ENCODE peak calls at places on chromosome 13, in seven cellular contexts. S, Q, P, U, E, I and W are unnamed samples.

GRCh38 chr13:92833071-92833470 is 393.5 kb upstream of the GPC6 start:
- DNase-seq in S (no peak), Q (no peak), P (no peak), U (no peak), E (no peak), I (no peak), W (no peak)

GRCh38 chr13:27966641-27967202 is 2.4 kb downstream of the CDX2 start:
- DNase-seq in S (no peak), Q (no peak), P (no peak), U (no peak), E (no peak), I (no peak), W (no peak)

GRCh38 chr13:62168891-62169290 is 753.2 kb upstream of the PCDH20 start:
- DNase-seq in S (no peak), Q (no peak), P (no peak), U (no peak), E (no peak), I (no peak), W (no peak)

GRCh38 chr13:25085125-25085742 is 10.7 kb upstream of the PABPC3 start:
- DNase-seq in S (no peak), Q (no peak), P (no peak), U (peak), E (peak), I (peak), W (peak)

GRCh38 chr13:98810746-98811145 is 58.3 kb upstream of the SLC15A1 start:
- DNase-seq in S (no peak), Q (no peak), P (no peak), U (no peak), E (no peak), I (no peak), W (no peak)

GRCh38 chr13:89627991-89628390 is 1719.5 kb upstream of the MIR17HG start:
- DNase-seq in S (no peak), Q (no peak), P (no peak), U (no peak), E (peak), I (no peak), W (no peak)

GRCh38 chr13:50588736-50589135 is 254.8 kb downstream of the DLEU7 start:
- DNase-seq in S (no peak), Q (no peak), P (no peak), U (no peak), E (no peak), I (no peak), W (no peak)

GRCh38 chr13:112638919-112639318 is 50.9 kb upstream of the ATP11A start:
- DNase-seq in S (peak), Q (no peak), P (no peak), U (no peak), E (no peak), I (no peak), W (no peak)

GRCh38 chr13:104571161-104571889 is 1505.1 kb upstream of the SLC10A2 start:
- DNase-seq in S (no peak), Q (no peak), P (peak), U (peak), E (peak), I (peak), W (peak)

GRCh38 chr13:74287672-74288169 is 153.5 kb upstream of the KLF12 start:
- DNase-seq in S (no peak), Q (no peak), P (peak), U (peak), E (peak), I (no peak), W (peak)

GRCh38 chr13:88000239-88000638 is 329.1 kb downstream of the SLITRK5 start:
- DNase-seq in S (no peak), Q (no peak), P (no peak), U (no peak), E (no peak), I (no peak), W (no peak)

GRCh38 chr13:41268764-41269163 is 5.4 kb upstream of the MTRF1 start:
- DNase-seq in S (no peak), Q (no peak), P (no peak), U (no peak), E (no peak), I (no peak), W (no peak)

GRCh38 chr13:48682452-48682851 is 28.7 kb downstream of the CYSLTR2 start:
- DNase-seq in S (no peak), Q (no peak), P (no peak), U (no peak), E (no peak), I (no peak), W (no peak)

GRCh38 chr13:36421447-36421846 is 10.8 kb upstream of the CCNA1 start:
- DNase-seq in S (no peak), Q (no peak), P (no peak), U (no peak), E (no peak), I (no peak), W (no peak)

GRCh38 chr13:93625536-93625935 is 398.9 kb downstream of the GPC6 start:
- DNase-seq in S (no peak), Q (no peak), P (no peak), U (no peak), E (no peak), I (no peak), W (no peak)

GRCh38 chr13:101649490-101650126 is 197.1 kb downstream of the ITGBL1 start:
- DNase-seq in S (no peak), Q (no peak), P (no peak), U (no peak), E (no peak), I (peak), W (no peak)

GRCh38 chr13:50537029-50537428 is 306.5 kb downstream of the DLEU7 start:
- DNase-seq in S (no peak), Q (no peak), P (no peak), U (no peak), E (no peak), I (no peak), W (no peak)

DNA sequence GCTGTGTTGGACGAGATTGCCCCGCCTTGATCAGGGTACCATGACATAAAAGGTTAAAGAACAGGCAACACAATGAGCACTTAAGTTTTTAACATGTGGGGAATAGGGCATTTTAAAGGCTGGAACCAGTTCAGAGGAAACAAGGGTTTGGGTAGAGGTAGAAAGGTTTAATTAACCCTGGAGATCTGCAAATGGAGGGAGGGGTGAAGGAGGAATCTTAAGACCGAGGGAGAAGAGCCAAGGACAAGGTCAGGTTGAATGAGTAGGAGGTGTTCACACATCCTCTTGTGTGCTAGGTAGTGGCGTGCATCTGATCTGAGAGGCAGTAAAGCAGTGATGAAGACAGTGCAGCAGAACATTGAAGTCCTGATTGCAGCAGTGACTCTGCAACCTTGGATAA is 28.5 kb downstream of the SKA3 start:
- DNase-seq in S (no peak), Q (no peak), P (no peak), U (no peak), E (no peak), I (no peak), W (no peak)
- TF ChIP-seq POLR2A in S (no peak), Q (no peak), P (no peak), U (no peak), E (no peak), I (no peak), W (no peak)

GRCh38 chr13:72781461-72782439 is at the start of the genes DIS3 and PIBF1:
- DNase-seq in S (peak), Q (peak), P (peak), U (peak), E (peak), I (peak), W (peak)
- TF ChIP-seq POLR2A in S (peak), Q (no peak), P (peak), U (no peak), E (peak), I (peak), W (peak)

GRCh38 chr13:21181671-21182070 is 5.2 kb downstream of the MRPL57 start:
- DNase-seq in S (no peak), Q (no peak), P (no peak), U (no peak), E (no peak), I (no peak), W (no peak)

GRCh38 chr13:21175656-21176194 is 627 bp downstream of the SKA3 start:
- DNase-seq in S (no peak), Q (no peak), P (no peak), U (no peak), E (no peak), I (no peak), W (no peak)

GRCh38 chr13:21171420-21171819 is 4.9 kb downstream of the SKA3 start:
- DNase-seq in S (no peak), Q (no peak), P (no peak), U (no peak), E (no peak), I (no peak), W (no peak)

GRCh38 chr13:21176982-21177284 is 475 bp downstream of the MRPL57 start:
- DNase-seq in S (no peak), Q (no peak), P (no peak), U (no peak), E (no peak), I (no peak), W (no peak)

GRCh38 chr13:21176195-21176981 is at the start of the genes MRPL57 and SKA3:
- DNase-seq in S (peak), Q (no peak), P (peak), U (peak), E (peak), I (peak), W (peak)
- TF ChIP-seq POLR2A in S (peak), Q (no peak), P (peak), U (peak), E (peak), I (peak), W (peak)

DNA sequence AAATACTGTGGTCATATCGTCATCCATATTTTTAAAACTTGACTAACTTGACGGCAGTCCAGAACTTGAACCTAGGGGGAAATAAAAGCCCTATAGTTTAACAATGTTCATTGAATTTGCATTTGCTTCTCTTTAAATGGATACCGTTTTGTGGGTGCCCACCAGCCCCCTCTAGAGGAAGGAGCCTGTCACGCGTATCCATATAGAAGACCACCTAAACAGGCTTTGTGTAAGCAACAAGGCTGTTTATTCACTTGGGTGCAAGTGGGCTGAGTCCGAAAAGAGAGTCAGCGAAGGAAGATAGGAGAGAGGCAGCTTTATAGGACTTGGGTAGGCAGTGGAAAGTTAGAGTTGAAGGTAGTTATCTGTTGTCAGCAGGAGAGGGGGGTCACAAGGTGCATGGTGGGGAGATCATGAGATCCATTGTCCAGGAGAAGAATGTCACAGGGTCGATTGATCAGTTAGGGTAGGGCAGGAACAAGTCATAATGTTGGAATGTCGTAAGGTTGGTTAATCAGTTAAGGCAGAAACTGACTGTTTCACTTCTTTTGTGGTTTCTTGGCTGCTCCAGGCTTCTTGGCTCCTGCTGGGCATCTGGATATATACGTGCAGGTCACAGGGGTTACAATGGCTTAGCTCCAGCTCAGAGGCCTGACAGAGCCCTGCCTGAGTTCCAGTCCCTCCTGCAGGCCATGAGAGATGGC is 42.5 kb upstream of the ANKRD10 start:
- DNase-seq in S (no peak), Q (no peak), P (no peak), U (no peak), E (no peak), I (no peak), W (no peak)
- TF ChIP-seq POLR2A in S (no peak), Q (no peak), P (no peak), U (no peak), E (no peak), I (no peak), W (no peak)

DNA sequence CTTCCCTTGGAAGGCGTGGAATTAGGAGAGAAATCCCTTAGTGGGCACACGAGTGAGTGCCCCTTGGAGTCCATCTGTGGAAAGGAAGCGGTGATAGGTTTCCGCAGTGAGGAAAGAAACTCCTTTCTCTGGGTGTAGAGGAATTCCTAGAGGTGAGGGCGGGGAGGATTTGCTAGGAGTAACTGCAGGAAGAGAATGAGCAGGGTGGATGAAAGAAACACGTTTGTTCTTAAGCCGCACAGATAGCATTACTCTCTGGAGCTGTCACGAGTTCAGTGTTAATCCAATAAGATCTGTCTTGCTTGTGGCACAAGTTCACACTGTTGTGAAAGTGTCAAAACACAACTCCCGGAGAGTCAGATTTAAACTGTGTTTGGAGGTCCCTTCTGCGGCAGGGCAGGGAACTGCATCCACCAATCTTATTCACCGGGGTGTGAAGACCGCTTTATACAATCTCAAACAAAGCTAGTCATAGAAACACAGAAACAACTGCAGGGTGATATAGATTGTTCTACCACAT is 1.2 kb downstream of the KL start:
- DNase-seq in S (no peak), Q (no peak), P (no peak), U (peak), E (peak), I (peak), W (no peak)
- TF ChIP-seq POLR2A in S (no peak), Q (no peak), P (no peak), U (no peak), E (no peak), I (no peak), W (no peak)

GRCh38 chr13:106567421-106568224 is at the start of gene ARGLU1:
- DNase-seq in S (peak), Q (peak), P (peak), U (peak), E (peak), I (peak), W (peak)
- TF ChIP-seq POLR2A in S (peak), Q (peak), P (peak), U (peak), E (peak), I (peak), W (peak)

GRCh38 chr13:77345150-77345780 is 18.4 kb upstream of the MYCBP2 start:
- DNase-seq in S (no peak), Q (no peak), P (no peak), U (no peak), E (no peak), I (no peak), W (no peak)
- TF ChIP-seq POLR2A in S (no peak), Q (no peak), P (no peak), U (no peak), E (no peak), I (no peak), W (no peak)

GRCh38 chr13:97221989-97222700 is at the start of gene MBNL2:
- DNase-seq in S (peak), Q (no peak), P (peak), U (peak), E (peak), I (peak), W (peak)

GRCh38 chr13:97222934-97223710 is 989 bp downstream of the MBNL2 start:
- DNase-seq in S (no peak), Q (no peak), P (no peak), U (no peak), E (no peak), I (no peak), W (no peak)

GRCh38 chr13:97224544-97225324 is 2.6 kb downstream of the MBNL2 start:
- DNase-seq in S (peak), Q (no peak), P (no peak), U (no peak), E (no peak), I (no peak), W (no peak)

GRCh38 chr13:97225533-97225932 is 3.4 kb downstream of the MBNL2 start:
- DNase-seq in S (no peak), Q (no peak), P (no peak), U (no peak), E (no peak), I (no peak), W (no peak)

DNA sequence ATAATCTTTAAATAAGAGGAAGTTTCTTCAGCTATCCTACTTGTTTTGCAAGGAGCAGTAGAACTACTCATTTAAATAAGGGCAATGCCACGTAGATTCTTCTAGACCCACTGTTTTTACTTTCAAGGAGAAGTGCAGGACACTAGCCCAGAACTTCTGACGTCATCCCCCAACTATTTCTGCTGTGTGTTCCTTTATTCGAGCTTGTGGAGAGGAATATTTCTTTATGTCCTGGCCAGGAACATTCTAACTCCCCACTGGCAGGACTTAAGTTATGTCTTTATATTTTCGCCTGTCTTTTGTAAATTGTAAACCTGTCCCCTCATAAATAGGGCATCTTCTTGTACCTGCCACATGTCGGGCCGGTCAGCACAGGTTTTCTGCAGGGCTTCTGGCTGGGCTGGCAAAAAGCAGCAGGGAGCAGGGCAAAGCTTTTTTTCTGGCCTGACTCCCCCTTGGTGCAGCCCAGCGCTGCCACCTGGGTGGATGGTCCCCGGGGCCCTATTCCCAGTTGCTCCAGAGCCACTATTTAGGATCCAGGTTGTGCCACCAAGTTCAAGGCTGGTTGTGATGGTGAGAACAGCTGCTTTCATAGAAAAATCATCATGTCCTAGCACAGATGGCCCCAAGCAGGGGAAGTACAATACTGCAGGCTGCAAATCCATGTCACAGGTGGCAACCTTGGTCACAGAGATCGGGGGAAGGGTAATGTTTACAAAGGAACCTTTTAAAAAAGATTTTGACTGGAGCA is 1.8 kb downstream of the MBNL2 start:
- DNase-seq in S (no peak), Q (no peak), P (peak), U (peak), E (peak), I (peak), W (peak)
- TF ChIP-seq POLR2A in S (peak), Q (no peak), P (no peak), U (no peak), E (no peak), I (no peak), W (peak)

GRCh38 chr13:26221399-26221720 is 754 bp downstream of the RNF6 start:
- DNase-seq in S (no peak), Q (no peak), P (no peak), U (no peak), E (no peak), I (peak), W (no peak)

GRCh38 chr13:26219726-26220125 is 2.4 kb downstream of the RNF6 start:
- DNase-seq in S (no peak), Q (no peak), P (no peak), U (no peak), E (no peak), I (no peak), W (no peak)

GRCh38 chr13:26222523-26223046 is 471 bp upstream of the RNF6 start:
- DNase-seq in S (no peak), Q (no peak), P (no peak), U (no peak), E (no peak), I (no peak), W (no peak)

GRCh38 chr13:26220575-26220974 is 1.5 kb downstream of the RNF6 start:
- DNase-seq in S (no peak), Q (no peak), P (no peak), U (no peak), E (peak), I (no peak), W (no peak)

GRCh38 chr13:26221721-26222522 is at the start of gene RNF6:
- DNase-seq in S (peak), Q (no peak), P (peak), U (peak), E (peak), I (peak), W (peak)
- TF ChIP-seq POLR2A in S (no peak), Q (no peak), P (peak), U (peak), E (peak), I (peak), W (peak)